ENCODE peak calls at places on chromosomes 13 and 19, in four cellular contexts. One of them, this sample, is unnamed.

GRCh38 chr13:66748712-66749111 is 481.4 kb downstream of the PCDH9 start:
- DNase-seq in cardiac fibroblast: peak
- DNase-seq in astrocyte of the spinal cord: no peak
- DNase-seq in psoas muscle: no peak
- DNase-seq in this sample: no peak

GRCh38 chr19:51664131-51664530 is 17.5 kb upstream of the SIGLEC14 start:
- DNase-seq in cardiac fibroblast: no peak
- DNase-seq in astrocyte of the spinal cord: no peak
- DNase-seq in psoas muscle: no peak
- DNase-seq in this sample: no peak

GRCh38 chr13:98026457-98026857 is 73.0 kb downstream of the IPO5 start:
- DNase-seq in cardiac fibroblast: peak
- DNase-seq in astrocyte of the spinal cord: peak
- DNase-seq in psoas muscle: no peak
- DNase-seq in this sample: no peak

GRCh38 chr19:38409631-38410133 is 6.8 kb downstream of the FAM98C start:
- DNase-seq in cardiac fibroblast: peak
- DNase-seq in astrocyte of the spinal cord: peak
- DNase-seq in psoas muscle: no peak
- DNase-seq in this sample: peak

GRCh38 chr19:47609885-47610545 is 1.1 kb downstream of the BICRA start:
- DNase-seq in cardiac fibroblast: peak
- DNase-seq in astrocyte of the spinal cord: peak
- DNase-seq in psoas muscle: peak
- DNase-seq in this sample: no peak

GRCh38 chr19:33296473-33297060 is 5.8 kb downstream of the CEBPA start:
- DNase-seq in cardiac fibroblast: no peak
- DNase-seq in astrocyte of the spinal cord: no peak
- DNase-seq in psoas muscle: peak
- DNase-seq in this sample: no peak

GRCh38 chr19:45172611-45173208 is 5.3 kb downstream of the TRAPPC6A start:
- DNase-seq in cardiac fibroblast: no peak
- DNase-seq in astrocyte of the spinal cord: no peak
- DNase-seq in psoas muscle: no peak
- DNase-seq in this sample: no peak

GRCh38 chr13:112732679-112733078 is 42.8 kb downstream of the ATP11A start:
- DNase-seq in cardiac fibroblast: no peak
- DNase-seq in astrocyte of the spinal cord: no peak
- DNase-seq in psoas muscle: no peak
- DNase-seq in this sample: no peak

GRCh38 chr13:75938811-75939525 is 302.8 kb downstream of the LMO7 start:
- DNase-seq in cardiac fibroblast: peak
- DNase-seq in astrocyte of the spinal cord: peak
- DNase-seq in psoas muscle: no peak
- DNase-seq in this sample: peak

GRCh38 chr19:42291437-42291815 is 10.5 kb upstream of the PRR19 start:
- DNase-seq in cardiac fibroblast: no peak
- DNase-seq in astrocyte of the spinal cord: no peak
- DNase-seq in psoas muscle: peak
- DNase-seq in this sample: no peak

GRCh38 chr13:28753208-28753892 is 34.6 kb upstream of the SLC46A3 start:
- DNase-seq in cardiac fibroblast: peak
- DNase-seq in astrocyte of the spinal cord: peak
- DNase-seq in psoas muscle: no peak
- DNase-seq in this sample: peak

GRCh38 chr13:66805657-66806056 is 424.5 kb downstream of the PCDH9 start:
- DNase-seq in cardiac fibroblast: peak
- DNase-seq in astrocyte of the spinal cord: peak
- DNase-seq in psoas muscle: no peak
- DNase-seq in this sample: peak

GRCh38 chr19:38737921-38738731 is 6.1 kb downstream of the CAPN12 start:
- DNase-seq in cardiac fibroblast: no peak
- DNase-seq in astrocyte of the spinal cord: no peak
- DNase-seq in psoas muscle: no peak
- DNase-seq in this sample: no peak

DNA sequence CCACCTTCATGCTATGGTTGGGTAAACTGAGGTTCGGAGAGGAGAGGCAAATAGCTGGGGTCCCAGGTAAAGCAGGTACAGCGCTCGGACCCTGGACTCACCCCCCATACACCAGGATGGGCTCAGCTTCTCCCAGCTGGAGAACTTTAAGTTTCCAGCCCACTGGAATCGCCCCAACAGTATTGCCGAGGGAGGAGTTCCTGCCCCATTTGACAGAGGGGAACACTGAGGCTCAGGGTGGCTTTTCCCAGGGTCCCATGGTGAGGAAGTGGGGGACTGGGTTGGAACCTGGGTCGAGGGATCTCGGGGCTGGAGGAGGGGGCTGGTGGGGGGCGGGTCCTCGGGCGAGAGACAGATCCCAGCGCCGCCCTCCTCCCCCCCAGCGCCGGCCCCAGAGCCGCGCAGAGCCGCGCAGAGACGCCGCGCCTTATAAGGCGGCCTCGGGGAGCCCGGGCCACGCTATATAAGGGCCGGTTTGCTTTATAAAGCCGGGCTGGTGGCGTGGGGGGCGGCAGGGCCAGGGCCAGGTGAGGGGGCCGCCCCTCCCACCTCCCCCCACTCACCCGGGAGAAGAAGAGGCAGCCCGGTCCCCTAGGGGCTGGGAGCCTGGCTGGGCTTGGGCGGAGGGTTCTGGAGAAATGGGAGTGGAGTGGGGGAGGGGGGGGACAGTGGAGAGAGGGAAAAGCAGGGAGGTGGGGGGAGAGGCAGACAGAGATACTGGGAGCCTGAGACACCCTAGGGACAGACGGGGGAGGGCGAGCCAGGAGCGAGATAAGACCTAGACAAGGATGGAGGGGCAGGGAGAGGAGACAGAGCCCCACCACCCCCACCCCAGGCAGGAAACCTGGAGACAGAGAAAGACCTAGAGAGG is 1.1 kb downstream of the CNN1 start:
- DNase-seq in cardiac fibroblast: no peak
- DNase-seq in astrocyte of the spinal cord: no peak
- DNase-seq in psoas muscle: no peak
- DNase-seq in this sample: no peak
- H3K4me3 ChIP-seq in cardiac fibroblast: no peak
- H3K4me3 ChIP-seq in astrocyte of the spinal cord: peak
- H3K4me3 ChIP-seq in psoas muscle: peak
- H3K4me3 ChIP-seq in this sample: no peak

GRCh38 chr19:49824662-49825061 is 6.6 kb downstream of the MED25 start:
- DNase-seq in cardiac fibroblast: no peak
- DNase-seq in astrocyte of the spinal cord: no peak
- DNase-seq in psoas muscle: no peak
- DNase-seq in this sample: no peak
- TF ChIP-seq CTCF in cardiac fibroblast: no peak
- TF ChIP-seq CTCF in astrocyte of the spinal cord: no peak
- TF ChIP-seq CTCF in psoas muscle: no peak
- TF ChIP-seq CTCF in this sample: no peak

GRCh38 chr19:9914001-9914314 is 22.4 kb downstream of the OLFM2 start:
- DNase-seq in cardiac fibroblast: no peak
- DNase-seq in astrocyte of the spinal cord: no peak
- DNase-seq in psoas muscle: no peak
- DNase-seq in this sample: no peak

GRCh38 chr19:9914315-9915207 is 21.8 kb downstream of the OLFM2 start:
- DNase-seq in cardiac fibroblast: peak
- DNase-seq in astrocyte of the spinal cord: peak
- DNase-seq in psoas muscle: peak
- DNase-seq in this sample: peak

GRCh38 chr19:9916719-9917118 is 19.6 kb downstream of the OLFM2 start:
- DNase-seq in cardiac fibroblast: no peak
- DNase-seq in astrocyte of the spinal cord: no peak
- DNase-seq in psoas muscle: no peak
- DNase-seq in this sample: no peak

GRCh38 chr19:9913237-9914000 is 22.9 kb downstream of the OLFM2 start:
- DNase-seq in cardiac fibroblast: no peak
- DNase-seq in astrocyte of the spinal cord: no peak
- DNase-seq in psoas muscle: no peak
- DNase-seq in this sample: no peak

GRCh38 chr19:9917322-9917721 is 19.0 kb downstream of the OLFM2 start:
- DNase-seq in cardiac fibroblast: peak
- DNase-seq in astrocyte of the spinal cord: peak
- DNase-seq in psoas muscle: no peak
- DNase-seq in this sample: peak
- H3K4me3 ChIP-seq in cardiac fibroblast: no peak
- H3K4me3 ChIP-seq in astrocyte of the spinal cord: no peak
- H3K4me3 ChIP-seq in psoas muscle: no peak
- H3K4me3 ChIP-seq in this sample: no peak

GRCh38 chr19:40745402-40745780 is 4.9 kb downstream of the ACTMAP start:
- DNase-seq in cardiac fibroblast: peak
- DNase-seq in astrocyte of the spinal cord: peak
- DNase-seq in psoas muscle: no peak
- DNase-seq in this sample: peak
- TF ChIP-seq CTCF in cardiac fibroblast: no peak
- TF ChIP-seq CTCF in astrocyte of the spinal cord: no peak
- TF ChIP-seq CTCF in psoas muscle: no peak
- TF ChIP-seq CTCF in this sample: no peak

GRCh38 chr13:31912641-31913401 is 118.8 kb upstream of the FRY start:
- DNase-seq in cardiac fibroblast: peak
- DNase-seq in astrocyte of the spinal cord: no peak
- DNase-seq in psoas muscle: no peak
- DNase-seq in this sample: no peak
- H3K4me3 ChIP-seq in cardiac fibroblast: no peak
- H3K4me3 ChIP-seq in astrocyte of the spinal cord: no peak
- H3K4me3 ChIP-seq in psoas muscle: no peak
- H3K4me3 ChIP-seq in this sample: no peak

GRCh38 chr13:114043421-114044053 is 69.7 kb upstream of the C13orf46 start:
- DNase-seq in cardiac fibroblast: peak
- DNase-seq in astrocyte of the spinal cord: peak
- DNase-seq in psoas muscle: peak
- DNase-seq in this sample: peak
- TF ChIP-seq CTCF in cardiac fibroblast: peak
- TF ChIP-seq CTCF in astrocyte of the spinal cord: peak
- TF ChIP-seq CTCF in psoas muscle: peak
- TF ChIP-seq CTCF in this sample: peak

DNA sequence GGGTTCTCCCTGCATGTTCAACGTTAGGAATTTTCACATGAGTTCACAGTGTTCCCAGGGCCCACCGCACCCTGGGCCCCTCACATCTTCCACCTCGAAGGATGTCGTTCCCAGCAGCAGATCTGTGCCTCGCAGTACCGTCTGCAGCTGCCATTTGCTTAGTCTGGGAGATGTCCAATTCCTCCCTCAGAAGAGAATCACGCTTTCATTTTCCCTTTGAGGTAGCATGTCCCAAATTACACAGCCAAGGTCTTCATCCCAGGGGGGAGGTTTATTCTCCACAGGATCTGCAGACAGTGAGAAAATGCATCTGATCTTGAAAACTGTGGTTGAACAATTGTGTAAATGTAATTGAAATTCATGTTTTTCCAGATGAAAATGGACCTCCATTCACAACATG is 150.2 kb downstream of the DCT start:
- DNase-seq in cardiac fibroblast: peak
- DNase-seq in astrocyte of the spinal cord: peak
- DNase-seq in psoas muscle: no peak
- DNase-seq in this sample: peak
- H3K4me3 ChIP-seq in cardiac fibroblast: no peak
- H3K4me3 ChIP-seq in astrocyte of the spinal cord: no peak
- H3K4me3 ChIP-seq in psoas muscle: no peak
- H3K4me3 ChIP-seq in this sample: no peak

GRCh38 chr19:18856385-18857126 is 24.8 kb downstream of the UPF1 start:
- DNase-seq in cardiac fibroblast: peak
- DNase-seq in astrocyte of the spinal cord: no peak
- DNase-seq in psoas muscle: no peak
- DNase-seq in this sample: peak
- TF ChIP-seq CTCF in cardiac fibroblast: peak
- TF ChIP-seq CTCF in astrocyte of the spinal cord: peak
- TF ChIP-seq CTCF in psoas muscle: peak
- TF ChIP-seq CTCF in this sample: peak